ENCODE peak calls at places on chromosomes 4 and X, in four cellular contexts. I is K562, R is A549, G is GM12878. L is an unnamed sample.

GRCh38 chr4:1351854-1352633 is 5.0 kb downstream of the UVSSA start:
- DNase-seq in I (peak), R (peak), G (peak), L (peak)

GRCh38 chrX:18885317-18886004 is 98.5 kb downstream of the PHKA2 start:
- DNase-seq in I (no peak), R (no peak), G (peak), L (no peak)

GRCh38 chr4:34633216-34633615 is 1611.1 kb downstream of the ARAP2 start:
- DNase-seq in I (no peak), R (no peak), G (no peak), L (no peak)

GRCh38 chr4:89800527-89801103 is 36.3 kb downstream of the SNCA start:
- DNase-seq in I (no peak), R (no peak), G (no peak), L (no peak)

GRCh38 chr4:161555689-161556660 is 607.8 kb downstream of the FSTL5 start:
- DNase-seq in I (no peak), R (no peak), G (peak), L (no peak)

GRCh38 chr4:44927361-44928061 is 201.2 kb upstream of the GNPDA2 start:
- DNase-seq in I (peak), R (peak), G (no peak), L (peak)

GRCh38 chr4:92678292-92678691 is 374.5 kb downstream of the GRID2 start:
- DNase-seq in I (no peak), R (no peak), G (no peak), L (no peak)

GRCh38 chr4:83821493-83821892 is 285.6 kb downstream of the GPAT3 start:
- DNase-seq in I (no peak), R (no peak), G (no peak), L (no peak)

GRCh38 chr4:71772592-71772991 is 11.3 kb downstream of the GC start:
- DNase-seq in I (no peak), R (no peak), G (no peak), L (no peak)

GRCh38 chr4:165502919-165503907 is 124.4 kb downstream of the CPE start:
- DNase-seq in I (no peak), R (peak), G (no peak), L (peak)

GRCh38 chr4:170529760-170530440 is 440.1 kb upstream of the AADAT start:
- DNase-seq in I (no peak), R (no peak), G (no peak), L (no peak)

GRCh38 chr4:75229783-75230570 is 284.2 kb downstream of the RCHY1 start:
- DNase-seq in I (no peak), R (no peak), G (peak), L (no peak)

GRCh38 chrX:101409043-101409442 is 1.0 kb downstream of the HNRNPH2 start:
- DNase-seq in I (no peak), R (no peak), G (no peak), L (no peak)

GRCh38 chrX:149825424-149825823 is 43.7 kb downstream of the MAGEA9 start:
- DNase-seq in I (no peak), R (no peak), G (no peak), L (peak)

GRCh38 chr4:150090836-150091235 is 12.6 kb downstream of the DCLK2 start:
- DNase-seq in I (no peak), R (no peak), G (no peak), L (no peak)

GRCh38 chr4:6999172-7000086 is 43.7 kb upstream of the TADA2B start:
- DNase-seq in I (no peak), R (no peak), G (no peak), L (no peak)

GRCh38 chrX:119013146-119013545 is 38.7 kb downstream of the LONRF3 start:
- DNase-seq in I (no peak), R (no peak), G (no peak), L (no peak)

GRCh38 chrX:119010491-119010890 is 36.1 kb downstream of the LONRF3 start:
- DNase-seq in I (no peak), R (no peak), G (no peak), L (no peak)

DNA sequence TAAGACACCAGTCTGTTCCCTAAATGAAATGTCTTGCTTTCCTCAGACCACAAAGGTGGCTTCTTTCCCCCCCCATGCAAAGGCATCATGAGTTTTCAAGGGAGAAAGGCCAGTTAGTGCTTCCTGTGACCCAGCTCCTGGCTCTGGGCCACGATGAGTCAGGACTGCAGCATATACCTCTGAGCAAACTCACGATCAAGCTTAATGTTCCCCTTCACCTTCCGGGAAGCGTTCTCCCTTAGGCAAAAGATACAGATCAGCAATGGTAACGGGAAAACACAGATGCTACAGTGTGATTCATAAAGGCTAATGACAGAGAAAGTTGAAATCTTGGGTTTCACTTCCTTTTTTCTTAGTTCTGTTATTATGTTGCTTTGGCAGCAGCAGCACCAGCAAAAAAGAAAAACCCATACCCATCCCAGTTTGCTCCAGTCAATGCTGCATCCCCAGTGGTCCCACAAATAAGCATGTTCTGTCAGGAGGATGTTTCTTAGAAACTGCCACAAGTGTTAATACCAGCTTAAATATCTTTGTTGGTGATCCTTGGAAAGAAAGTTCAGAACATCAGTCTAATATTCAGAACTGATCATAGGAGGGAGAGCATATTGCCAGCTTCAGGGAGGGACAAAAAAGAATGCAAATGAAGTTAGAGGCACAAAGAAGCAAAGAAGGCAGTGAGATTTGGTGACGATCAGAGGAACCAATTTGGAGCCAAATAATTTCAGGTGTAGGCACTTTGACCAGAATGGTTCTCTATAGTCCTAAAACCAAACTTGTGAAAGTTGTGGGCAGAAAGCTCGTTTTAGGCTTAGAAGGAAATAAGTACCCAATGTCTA is 41.2 kb downstream of the LONRF3 start:
- DNase-seq in I (no peak), R (peak), G (peak), L (no peak)
- H3K27ac ChIP-seq in I (no peak), R (peak), G (no peak), L (no peak)

DNA sequence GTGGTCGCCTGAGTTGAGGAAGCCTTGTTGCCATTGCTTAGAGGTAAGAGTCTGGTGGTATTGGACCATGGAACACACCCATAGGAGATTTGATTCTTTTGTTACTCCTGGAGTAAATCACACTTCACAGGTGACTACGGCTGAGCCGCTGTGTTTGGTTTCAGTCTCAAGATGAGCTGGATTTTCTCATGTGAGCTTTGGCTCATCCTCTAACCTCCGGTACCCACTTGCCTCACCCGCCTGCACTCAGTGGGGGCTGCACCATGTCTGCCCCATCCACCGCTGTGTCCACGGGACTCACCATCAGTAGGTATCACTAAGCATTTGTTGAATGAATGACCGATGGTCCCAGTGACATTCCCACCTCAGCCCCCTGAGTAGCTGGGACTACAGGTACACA is 52.7 kb downstream of the HTT-AS start:
- DNase-seq in I (no peak), R (no peak), G (no peak), L (no peak)
- TF ChIP-seq CEBPB in I (no peak), R (no peak), G (no peak), L (no peak)

GRCh38 chrX:68488657-68489056 is 10.2 kb upstream of the YIPF6 start:
- DNase-seq in I (no peak), R (peak), G (no peak), L (peak)

GRCh38 chrX:68492583-68492982 is 6.3 kb upstream of the YIPF6 start:
- DNase-seq in I (no peak), R (no peak), G (no peak), L (no peak)

GRCh38 chrX:68487924-68488323 is 10.9 kb upstream of the YIPF6 start:
- DNase-seq in I (no peak), R (no peak), G (no peak), L (no peak)

GRCh38 chrX:68490644-68491043 is 8.2 kb upstream of the YIPF6 start:
- DNase-seq in I (peak), R (peak), G (no peak), L (peak)

GRCh38 chrX:68487254-68487653 is 11.6 kb upstream of the YIPF6 start:
- DNase-seq in I (no peak), R (no peak), G (no peak), L (no peak)
- TF ChIP-seq POLR2AphosphoS2 in I (no peak), R (no peak), G (no peak), L (no peak)

GRCh38 chr4:147772056-147772455 is 40.2 kb downstream of the ARHGAP10 start:
- DNase-seq in I (no peak), R (no peak), G (no peak), L (no peak)
- H3K27ac ChIP-seq in I (no peak), R (peak), G (no peak), L (no peak)

L was measured in HepG2.